ENCODE peak calls at places on chromosomes 3 and 15, in five cellular contexts. One of them, this sample, is unnamed.

GRCh38 chr3:42369304-42369703 is 41.1 kb downstream of the LYZL4 start:
- DNase-seq in GM23248: peak; percentile 6
- DNase-seq in PC-3: no peak
- DNase-seq in SK-N-SH: no peak
- DNase-seq in GM23338: peak; percentile 33
- DNase-seq in this sample: no peak

GRCh38 chr3:133362539-133362938 is 37.3 kb upstream of the BFSP2 start:
- DNase-seq in PC-3: no peak
- DNase-seq in SK-N-SH: no peak
- DNase-seq in GM23338: no peak
- DNase-seq in GM23248: no peak
- DNase-seq in this sample: no peak

GRCh38 chr3:54202651-54203248 is 80.4 kb downstream of the CACNA2D3 start:
- DNase-seq in SK-N-SH: no peak
- DNase-seq in GM23248: no peak
- DNase-seq in PC-3: no peak
- DNase-seq in GM23338: no peak
- DNase-seq in this sample: no peak

GRCh38 chr3:181076558-181076957 is 87.0 kb upstream of the DNAJC19 start:
- DNase-seq in GM23338: no peak
- DNase-seq in GM23248: no peak
- DNase-seq in PC-3: no peak
- DNase-seq in SK-N-SH: no peak
- DNase-seq in this sample: no peak

GRCh38 chr15:98221144-98221543 is 260.6 kb downstream of the ARRDC4 start:
- DNase-seq in PC-3: no peak
- DNase-seq in SK-N-SH: no peak
- DNase-seq in GM23248: no peak
- DNase-seq in GM23338: no peak
- DNase-seq in this sample: no peak

GRCh38 chr15:83290236-83290635 is 5.8 kb upstream of the BNC1 start:
- DNase-seq in GM23248: no peak
- DNase-seq in GM23338: peak; percentile 31
- DNase-seq in SK-N-SH: peak; percentile 24
- DNase-seq in PC-3: no peak
- DNase-seq in this sample: no peak

GRCh38 chr3:143970773-143971366 is 753 bp upstream of the DIPK2A start:
- DNase-seq in GM23248: peak; percentile 81
- DNase-seq in SK-N-SH: peak; percentile 41
- DNase-seq in GM23338: peak; percentile 81
- DNase-seq in PC-3: peak; percentile 30
- DNase-seq in this sample: peak; percentile 22

GRCh38 chr3:45628746-45629145 is 34.2 kb downstream of the LIMD1 start:
- DNase-seq in SK-N-SH: peak; percentile 60
- DNase-seq in GM23338: no peak
- DNase-seq in GM23248: no peak
- DNase-seq in PC-3: no peak
- DNase-seq in this sample: no peak

GRCh38 chr3:154862265-154862664 is 217.9 kb upstream of the MME start:
- DNase-seq in SK-N-SH: no peak
- DNase-seq in PC-3: peak; percentile 26
- DNase-seq in GM23248: peak; percentile 5
- DNase-seq in GM23338: no peak
- DNase-seq in this sample: no peak

DNA sequence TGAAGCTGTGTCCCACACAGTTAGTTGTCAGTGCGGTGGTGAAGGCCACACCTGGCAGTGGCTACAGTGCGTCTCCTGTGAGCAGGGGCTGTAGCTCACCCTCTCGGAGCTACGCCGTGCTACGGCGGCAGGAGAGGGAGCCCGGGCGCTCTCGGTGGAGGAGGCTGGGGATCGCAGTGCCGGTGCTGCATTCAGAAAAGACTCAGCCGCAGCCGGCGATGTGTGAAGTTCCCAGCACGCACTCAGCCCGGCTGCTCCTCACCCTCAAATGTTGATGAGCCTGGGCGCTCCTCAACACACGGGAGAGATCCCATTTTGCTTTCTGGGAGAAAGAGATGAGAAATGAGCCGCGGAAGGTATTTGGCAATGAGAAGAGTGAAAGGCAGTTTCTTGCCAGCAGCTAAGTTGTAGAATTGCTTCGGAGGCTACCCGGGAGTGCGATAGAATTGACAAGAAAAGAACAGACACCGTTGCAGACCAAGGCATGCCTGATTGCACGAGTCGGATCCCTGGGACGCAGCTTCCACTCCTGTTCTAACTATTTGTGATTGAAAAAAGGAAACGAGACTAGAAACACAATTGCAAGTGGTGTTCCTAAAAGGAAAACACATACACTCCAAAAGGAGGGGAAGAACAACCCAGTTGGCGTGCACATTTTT is at the start of gene UNC13C:
- DNase-seq in PC-3: no peak
- DNase-seq in GM23338: peak; percentile 56
- DNase-seq in SK-N-SH: peak; percentile 30
- DNase-seq in GM23248: peak; percentile 3
- DNase-seq in this sample: no peak
- TF ChIP-seq EZH2phosphoT487 in PC-3: no peak
- TF ChIP-seq EZH2phosphoT487 in GM23338: no peak
- TF ChIP-seq EZH2phosphoT487 in SK-N-SH: no peak
- TF ChIP-seq EZH2phosphoT487 in GM23248: no peak
- TF ChIP-seq EZH2phosphoT487 in this sample: no peak

GRCh38 chr15:63610209-63610841 is 13.1 kb downstream of the FBXL22 start:
- DNase-seq in PC-3: peak; percentile 85
- DNase-seq in GM23248: peak; percentile 90
- DNase-seq in SK-N-SH: peak; percentile 79
- DNase-seq in GM23338: peak; percentile 91
- DNase-seq in this sample: peak; percentile 69
- TF ChIP-seq EZH2phosphoT487 in PC-3: no peak
- TF ChIP-seq EZH2phosphoT487 in GM23248: no peak
- TF ChIP-seq EZH2phosphoT487 in SK-N-SH: no peak
- TF ChIP-seq EZH2phosphoT487 in GM23338: no peak
- TF ChIP-seq EZH2phosphoT487 in this sample: no peak

GRCh38 chr3:47652142-47652541 is 73.5 kb upstream of the CSPG5 start:
- DNase-seq in GM23248: no peak
- DNase-seq in SK-N-SH: no peak
- DNase-seq in GM23338: no peak
- DNase-seq in PC-3: no peak
- DNase-seq in this sample: no peak
- TF ChIP-seq EZH2phosphoT487 in GM23248: no peak
- TF ChIP-seq EZH2phosphoT487 in SK-N-SH: no peak
- TF ChIP-seq EZH2phosphoT487 in GM23338: no peak
- TF ChIP-seq EZH2phosphoT487 in PC-3: no peak
- TF ChIP-seq EZH2phosphoT487 in this sample: no peak

DNA sequence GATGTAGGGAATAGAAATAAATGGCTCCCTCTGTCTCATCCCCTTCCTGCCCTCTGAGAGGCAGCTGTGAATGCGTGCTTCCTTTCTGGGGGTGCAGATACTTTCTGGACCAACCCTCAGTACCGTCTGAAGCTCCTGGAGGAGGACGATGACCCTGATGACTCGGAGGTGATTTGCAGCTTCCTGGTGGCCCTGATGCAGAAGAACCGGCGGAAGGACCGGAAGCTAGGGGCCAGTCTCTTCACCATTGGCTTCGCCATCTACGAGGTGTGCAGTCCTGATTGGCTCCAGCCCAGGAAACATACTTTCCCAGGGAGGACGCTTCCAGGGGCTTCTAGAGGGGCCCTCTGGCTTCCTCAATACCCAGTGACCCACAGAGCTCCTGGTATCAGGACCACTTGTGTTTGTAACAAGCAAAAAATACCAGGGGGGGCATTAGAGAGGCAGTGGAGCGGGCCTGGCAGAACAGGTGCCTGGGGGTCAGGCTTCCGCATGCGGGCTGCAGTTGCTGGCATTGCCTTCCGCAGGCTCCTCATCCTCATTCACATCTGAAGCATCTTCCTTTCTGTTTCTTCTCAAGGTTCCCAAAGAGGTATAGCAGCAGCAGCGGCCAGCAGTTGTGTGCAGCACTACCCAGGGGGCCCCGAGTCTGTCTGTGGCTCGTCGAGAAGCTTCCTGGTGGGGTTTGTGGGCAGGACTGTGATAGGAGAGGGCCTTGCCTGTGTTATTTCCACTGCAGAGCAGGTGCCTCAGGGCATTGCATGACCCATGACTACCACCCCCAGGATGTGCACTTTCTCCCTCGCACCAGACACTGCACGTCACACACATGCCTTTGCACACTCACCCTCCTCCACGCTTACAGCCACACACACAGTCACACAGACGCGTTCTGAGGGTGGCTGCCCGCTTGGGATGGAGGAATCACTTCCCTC is 42.5 kb downstream of the CAPN3 start:
- DNase-seq in GM23338: no peak
- DNase-seq in SK-N-SH: no peak
- DNase-seq in GM23248: no peak
- DNase-seq in PC-3: no peak
- DNase-seq in this sample: peak; percentile 72
- TF ChIP-seq EZH2phosphoT487 in GM23338: no peak
- TF ChIP-seq EZH2phosphoT487 in SK-N-SH: no peak
- TF ChIP-seq EZH2phosphoT487 in GM23248: no peak
- TF ChIP-seq EZH2phosphoT487 in PC-3: no peak
- TF ChIP-seq EZH2phosphoT487 in this sample: no peak

GRCh38 chr15:39192376-39192775 is 388.5 kb upstream of the THBS1 start:
- DNase-seq in PC-3: no peak
- DNase-seq in GM23338: no peak
- DNase-seq in GM23248: no peak
- DNase-seq in SK-N-SH: no peak
- DNase-seq in this sample: no peak

GRCh38 chr15:39193611-39194010 is 387.3 kb upstream of the THBS1 start:
- DNase-seq in GM23338: no peak
- DNase-seq in SK-N-SH: no peak
- DNase-seq in GM23248: peak; percentile 41
- DNase-seq in PC-3: no peak
- DNase-seq in this sample: no peak

GRCh38 chr15:39194431-39194830 is 386.4 kb upstream of the THBS1 start:
- DNase-seq in GM23248: no peak
- DNase-seq in PC-3: peak; percentile 57
- DNase-seq in SK-N-SH: no peak
- DNase-seq in GM23338: no peak
- DNase-seq in this sample: no peak

GRCh38 chr15:39191871-39192281 is 389.0 kb upstream of the THBS1 start:
- DNase-seq in GM23248: peak; percentile 66
- DNase-seq in GM23338: no peak
- DNase-seq in SK-N-SH: no peak
- DNase-seq in PC-3: peak; percentile 88
- DNase-seq in this sample: no peak

DNA sequence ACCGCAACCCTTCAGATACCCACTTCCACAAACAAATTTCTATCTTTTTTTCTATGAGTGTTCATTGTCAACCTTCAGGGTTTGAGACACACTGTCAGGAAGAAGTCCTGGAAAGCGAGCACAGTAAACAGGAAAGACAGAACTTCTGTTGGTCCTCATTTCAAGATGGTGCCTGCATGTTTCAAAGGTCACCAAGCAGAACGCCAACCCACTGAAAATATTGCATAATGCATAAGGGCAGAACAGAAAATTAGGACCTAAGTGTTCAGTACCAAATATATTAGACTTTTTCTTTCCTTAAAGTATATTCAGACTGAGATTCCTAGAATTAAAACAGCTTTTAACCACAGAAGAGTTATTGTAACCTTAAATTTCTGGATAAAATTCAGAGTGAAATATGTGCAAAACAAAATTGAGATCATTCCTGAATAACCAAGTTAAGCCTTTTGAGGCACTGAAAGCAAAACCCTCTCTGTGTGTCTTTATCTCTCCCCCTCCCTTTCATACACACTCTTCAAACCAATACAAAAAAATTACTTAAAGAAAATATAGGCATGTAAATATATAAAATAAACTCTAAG is 387.8 kb upstream of the THBS1 start:
- DNase-seq in SK-N-SH: no peak
- DNase-seq in GM23338: no peak
- DNase-seq in GM23248: no peak
- DNase-seq in PC-3: no peak
- DNase-seq in this sample: no peak
- TF ChIP-seq EZH2phosphoT487 in SK-N-SH: no peak
- TF ChIP-seq EZH2phosphoT487 in GM23338: no peak
- TF ChIP-seq EZH2phosphoT487 in GM23248: no peak
- TF ChIP-seq EZH2phosphoT487 in PC-3: no peak
- TF ChIP-seq EZH2phosphoT487 in this sample: no peak

GRCh38 chr15:60162911-60163310 is 158.8 kb downstream of the FOXB1 start:
- DNase-seq in SK-N-SH: no peak
- DNase-seq in GM23248: no peak
- DNase-seq in GM23338: no peak
- DNase-seq in PC-3: no peak
- DNase-seq in this sample: no peak
- TF ChIP-seq EZH2phosphoT487 in SK-N-SH: no peak
- TF ChIP-seq EZH2phosphoT487 in GM23248: no peak
- TF ChIP-seq EZH2phosphoT487 in GM23338: no peak
- TF ChIP-seq EZH2phosphoT487 in PC-3: no peak
- TF ChIP-seq EZH2phosphoT487 in this sample: no peak

DNA sequence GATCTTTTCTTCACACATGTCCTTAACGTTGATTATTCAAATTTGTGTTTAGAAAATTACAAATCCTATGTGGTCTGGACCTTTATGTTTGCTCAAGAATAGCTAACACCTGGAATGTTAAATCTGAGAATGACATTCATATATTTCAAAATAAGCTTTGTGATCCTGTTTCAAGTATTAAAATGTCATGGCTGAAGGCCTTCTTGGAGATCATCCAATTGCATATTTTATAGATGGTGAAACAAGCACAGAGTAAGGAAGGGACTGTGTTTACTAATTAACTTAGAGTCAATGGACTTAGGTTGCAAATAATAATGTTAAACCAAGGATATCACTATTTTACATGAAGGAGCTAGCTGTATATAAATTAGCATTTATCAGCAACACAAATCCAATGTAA is 60.7 kb downstream of the ATP13A5 start:
- DNase-seq in SK-N-SH: no peak
- DNase-seq in GM23248: no peak
- DNase-seq in PC-3: no peak
- DNase-seq in GM23338: no peak
- DNase-seq in this sample: no peak
- TF ChIP-seq EZH2phosphoT487 in SK-N-SH: no peak
- TF ChIP-seq EZH2phosphoT487 in GM23248: no peak
- TF ChIP-seq EZH2phosphoT487 in PC-3: no peak
- TF ChIP-seq EZH2phosphoT487 in GM23338: no peak
- TF ChIP-seq EZH2phosphoT487 in this sample: no peak

DNA sequence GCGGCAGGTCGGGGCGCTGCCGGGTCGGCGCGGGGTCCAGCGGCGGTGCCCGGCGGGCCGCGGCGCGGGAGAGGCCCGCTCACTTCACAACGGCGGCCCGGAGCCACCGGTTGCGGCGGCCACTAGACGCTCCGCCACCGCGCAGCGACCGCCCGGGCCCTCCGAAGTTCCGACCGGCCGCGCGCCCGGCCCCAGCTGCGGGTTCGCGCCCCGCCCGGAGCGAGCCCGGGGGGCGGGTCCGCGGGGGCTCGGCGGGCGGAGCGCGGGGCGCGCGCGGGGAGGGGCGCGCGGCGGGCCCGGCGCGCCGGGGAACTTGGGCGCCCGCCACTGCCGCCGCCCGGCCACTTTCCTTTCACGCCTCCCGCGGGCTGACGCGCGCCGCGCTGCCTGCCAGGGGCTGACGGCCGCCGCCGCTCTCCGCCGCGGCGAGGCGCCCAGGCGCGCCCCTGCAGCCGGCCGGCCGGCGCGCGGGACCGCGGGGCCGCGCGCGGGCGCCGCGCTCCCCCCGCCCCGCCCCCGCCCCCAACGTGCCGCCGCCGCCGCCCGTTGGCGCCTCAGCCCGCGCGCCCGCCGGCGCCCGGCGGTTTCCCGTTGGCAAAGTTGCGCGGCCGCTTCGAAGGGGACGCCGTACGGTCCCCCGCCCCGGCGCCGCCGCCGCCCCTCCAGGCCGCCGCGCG is 628 bp downstream of the SFMBT1 start:
- DNase-seq in GM23248: peak; percentile 73
- DNase-seq in GM23338: peak; percentile 49
- DNase-seq in PC-3: peak; percentile 64
- DNase-seq in SK-N-SH: peak; percentile 92
- DNase-seq in this sample: no peak
- TF ChIP-seq EZH2phosphoT487 in GM23248: no peak
- TF ChIP-seq EZH2phosphoT487 in GM23338: no peak
- TF ChIP-seq EZH2phosphoT487 in PC-3: no peak
- TF ChIP-seq EZH2phosphoT487 in SK-N-SH: no peak
- TF ChIP-seq EZH2phosphoT487 in this sample: no peak

GRCh38 chr15:25251700-25252390 is 187.0 kb downstream of the UBE3A start:
- DNase-seq in GM23338: no peak
- DNase-seq in PC-3: no peak
- DNase-seq in GM23248: no peak
- DNase-seq in SK-N-SH: no peak
- DNase-seq in this sample: no peak
- TF ChIP-seq EZH2phosphoT487 in GM23338: no peak
- TF ChIP-seq EZH2phosphoT487 in PC-3: no peak
- TF ChIP-seq EZH2phosphoT487 in GM23248: no peak
- TF ChIP-seq EZH2phosphoT487 in SK-N-SH: no peak
- TF ChIP-seq EZH2phosphoT487 in this sample: no peak

This sample was measured in HCT116.